ENCODE peak calls at places on chromosome 19, in six cellular contexts. T is astrocyte, U is IMR-90, N is kidney, R is left ventricle myocardium inferior, X is GM23248. Z is an unnamed sample.
A peak's percentile ranks its signal among the peaks of the same experiment; 100 is the strongest.

GRCh38 chr19:12668937-12669271 is 2.3 kb downstream of the WDR83 start:
- DNase-seq in T (peak; percentile 54), U (peak; percentile 65), N (peak; percentile 87), R (peak; percentile 49), X (peak; percentile 90), Z (peak; percentile 57)

GRCh38 chr19:5719274-5719960 is 529 bp downstream of the LONP1 start:
- DNase-seq in T (no peak), U (peak; percentile 13), N (peak; percentile 82), R (no peak), X (peak; percentile 74), Z (no peak)

GRCh38 chr19:21483589-21484170 is 21.7 kb upstream of the ZNF429 start:
- DNase-seq in T (no peak), U (no peak), N (no peak), R (peak; percentile 67), X (peak; percentile 8), Z (peak; percentile 56)

GRCh38 chr19:8877854-8878705 is 45.9 kb downstream of the MBD3L1 start:
- DNase-seq in T (no peak), U (no peak), N (no peak), R (no peak), X (no peak), Z (no peak)

GRCh38 chr19:16367269-16367683 is 42.6 kb downstream of the KLF2 start:
- DNase-seq in T (no peak), U (no peak), N (peak; percentile 61), R (no peak), X (no peak), Z (no peak)

GRCh38 chr19:29454109-29454508 is 71.7 kb upstream of the VSTM2B start:
- DNase-seq in T (no peak), U (no peak), N (no peak), R (no peak), X (no peak), Z (peak; percentile 10)

GRCh38 chr19:48635263-48635965 is 1.8 kb downstream of the DBP start:
- DNase-seq in T (no peak), U (no peak), N (peak; percentile 93), R (peak; percentile 77), X (peak; percentile 75), Z (peak; percentile 80)

GRCh38 chr19:18593367-18594095 is 4.9 kb downstream of the REX1BD start:
- DNase-seq in T (no peak), U (no peak), N (no peak), R (no peak), X (peak; percentile 46), Z (no peak)

GRCh38 chr19:18219911-18220631 is 6.2 kb downstream of the PDE4C start:
- DNase-seq in T (no peak), U (peak; percentile 33), N (no peak), R (no peak), X (no peak), Z (no peak)

GRCh38 chr19:43101950-43102349 is 19.4 kb upstream of the PSG2 start:
- DNase-seq in T (no peak), U (no peak), N (no peak), R (no peak), X (peak; percentile 29), Z (no peak)

GRCh38 chr19:53388904-53389303 is 6.0 kb upstream of the ZNF765 start:
- DNase-seq in T (no peak), U (peak; percentile 44), N (no peak), R (no peak), X (no peak), Z (no peak)

GRCh38 chr19:1851581-1852293 is 3.5 kb upstream of the REXO1 start:
- DNase-seq in T (no peak), U (no peak), N (peak; percentile 81), R (no peak), X (no peak), Z (no peak)

GRCh38 chr19:45496349-45496953 is 396 bp downstream of the RTN2 start:
- DNase-seq in T (no peak), U (no peak), N (peak; percentile 89), R (no peak), X (peak; percentile 62), Z (peak; percentile 59)

GRCh38 chr19:17236414-17236716 is 9.4 kb downstream of the NR2F6 start:
- DNase-seq in T (no peak), U (no peak), N (no peak), R (no peak), X (no peak), Z (peak; percentile 68)

GRCh38 chr19:45506246-45506990 is 861 bp upstream of the VASP start:
- DNase-seq in T (peak; percentile 81), U (peak; percentile 88), N (peak; percentile 98), R (peak; percentile 97), X (peak; percentile 96), Z (peak; percentile 98)

GRCh38 chr19:18726417-18726767 is 42.9 kb downstream of the CRTC1 start:
- DNase-seq in T (no peak), U (no peak), N (no peak), R (no peak), X (peak; percentile 12), Z (no peak)

GRCh38 chr19:15538774-15539173 is 30.4 kb downstream of the CYP4F22 start:
- DNase-seq in T (no peak), U (peak; percentile 4), N (no peak), R (no peak), X (no peak), Z (no peak)

GRCh38 chr19:47405197-47405550 is 14.2 kb downstream of the MEIS3 start:
- DNase-seq in T (no peak), U (no peak), N (no peak), R (no peak), X (no peak), Z (no peak)

GRCh38 chr19:32637480-32637879 is 37.5 kb downstream of the ANKRD27 start:
- DNase-seq in T (no peak), U (no peak), N (no peak), R (no peak), X (no peak), Z (no peak)

GRCh38 chr19:58440556-58440955 is 603 bp upstream of the ZNF132 start:
- DNase-seq in T (no peak), U (no peak), N (no peak), R (no peak), X (peak; percentile 13), Z (no peak)

GRCh38 chr19:2385053-2385721 is 25.1 kb downstream of the TMPRSS9 start:
- DNase-seq in T (peak; percentile 80), U (peak; percentile 79), N (peak; percentile 77), R (no peak), X (peak; percentile 87), Z (peak; percentile 66)

GRCh38 chr19:16160943-16161560 is 12.3 kb downstream of the CIB3 start:
- DNase-seq in T (peak; percentile 74), U (peak; percentile 87), N (no peak), R (no peak), X (peak; percentile 83), Z (peak; percentile 24)

GRCh38 chr19:38139122-38139521 is 84.9 kb downstream of the DPF1 start:
- DNase-seq in T (no peak), U (no peak), N (no peak), R (no peak), X (no peak), Z (no peak)

GRCh38 chr19:58229255-58229639 is 533 bp downstream of the ZNF544 start:
- DNase-seq in T (peak; percentile 14), U (peak; percentile 12), N (no peak), R (no peak), X (peak; percentile 65), Z (no peak)

DNA sequence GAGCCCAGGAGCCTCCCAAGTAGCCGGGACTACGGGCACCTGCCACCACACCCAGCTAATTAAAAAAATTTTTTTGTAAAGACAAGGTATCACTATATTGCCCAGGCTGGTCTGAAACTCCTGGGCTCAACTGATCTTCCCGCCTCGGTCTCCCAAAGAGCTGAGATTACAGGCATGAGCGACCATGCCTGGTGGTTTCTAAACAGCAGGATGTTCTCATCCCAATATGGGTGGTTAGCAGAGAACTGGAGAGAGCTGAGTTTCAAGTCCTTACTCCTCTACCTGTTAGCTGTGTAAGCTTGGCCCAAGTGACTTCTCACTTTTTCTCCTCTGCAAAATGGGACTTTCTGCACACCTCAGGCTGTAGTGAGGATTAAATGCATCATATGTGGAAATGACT is 8.0 kb downstream of the TMEM91 start:
- DNase-seq in T (no peak), U (no peak), N (no peak), R (no peak), X (no peak), Z (no peak)
- H3K36me3 ChIP-seq in T (peaks cover 3% of the 10 kb centered on the region), U (peaks cover 12% of the 10 kb centered on the region), N (no peaks in the 10 kb centered on the region), R (peaks cover 28% of the 10 kb centered on the region), X (no peaks in the 10 kb centered on the region), Z (no peaks in the 10 kb centered on the region)

DNA sequence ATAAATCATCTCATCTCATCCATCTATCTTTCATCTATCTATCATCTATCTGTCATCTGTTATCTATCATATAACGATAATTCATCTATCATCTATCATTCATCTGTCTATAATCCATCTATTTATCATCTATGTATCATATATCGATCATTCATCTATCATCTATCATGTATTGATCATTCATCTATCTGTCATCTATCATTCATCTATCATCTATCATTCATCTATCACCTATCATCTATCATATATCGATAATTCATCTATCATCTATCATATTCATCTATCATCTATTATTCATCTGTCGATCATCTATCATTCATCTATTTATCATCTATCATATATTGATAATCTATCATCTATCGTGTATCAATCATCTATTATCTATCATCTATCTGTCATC is 100.4 kb upstream of the ZNF492 start:
- DNase-seq in T (no peak), U (no peak), N (no peak), R (no peak), X (no peak), Z (no peak)
- H3K36me3 ChIP-seq in T (no peaks in the 10 kb centered on the region), U (no peaks in the 10 kb centered on the region), N (no peaks in the 10 kb centered on the region), R (no peaks in the 10 kb centered on the region), X (no peaks in the 10 kb centered on the region), Z (no peaks in the 10 kb centered on the region)

GRCh38 chr19:35021596-35021995 is 8.7 kb upstream of the SCN1B start:
- DNase-seq in T (no peak), U (no peak), N (no peak), R (no peak), X (no peak), Z (no peak)
- H3K36me3 ChIP-seq in T (peaks cover 2% of the 10 kb centered on the region), U (peaks cover 81% of the 10 kb centered on the region), N (peaks cover 39% of the 10 kb centered on the region), R (peaks cover 94% of the 10 kb centered on the region), X (no peaks in the 10 kb centered on the region), Z (no peaks in the 10 kb centered on the region)

GRCh38 chr19:10802479-10802878 is 33.5 kb downstream of the TMED1 start:
- DNase-seq in T (no peak), U (no peak), N (no peak), R (no peak), X (no peak), Z (no peak)
- H3K36me3 ChIP-seq in T (peaks cover 19% of the 10 kb centered on the region), U (peaks cover 72% of the 10 kb centered on the region), N (peaks cover 51% of the 10 kb centered on the region), R (peaks cover 98% of the 10 kb centered on the region), X (peaks cover 10% of the 10 kb centered on the region), Z (peaks cover 39% of the 10 kb centered on the region)

DNA sequence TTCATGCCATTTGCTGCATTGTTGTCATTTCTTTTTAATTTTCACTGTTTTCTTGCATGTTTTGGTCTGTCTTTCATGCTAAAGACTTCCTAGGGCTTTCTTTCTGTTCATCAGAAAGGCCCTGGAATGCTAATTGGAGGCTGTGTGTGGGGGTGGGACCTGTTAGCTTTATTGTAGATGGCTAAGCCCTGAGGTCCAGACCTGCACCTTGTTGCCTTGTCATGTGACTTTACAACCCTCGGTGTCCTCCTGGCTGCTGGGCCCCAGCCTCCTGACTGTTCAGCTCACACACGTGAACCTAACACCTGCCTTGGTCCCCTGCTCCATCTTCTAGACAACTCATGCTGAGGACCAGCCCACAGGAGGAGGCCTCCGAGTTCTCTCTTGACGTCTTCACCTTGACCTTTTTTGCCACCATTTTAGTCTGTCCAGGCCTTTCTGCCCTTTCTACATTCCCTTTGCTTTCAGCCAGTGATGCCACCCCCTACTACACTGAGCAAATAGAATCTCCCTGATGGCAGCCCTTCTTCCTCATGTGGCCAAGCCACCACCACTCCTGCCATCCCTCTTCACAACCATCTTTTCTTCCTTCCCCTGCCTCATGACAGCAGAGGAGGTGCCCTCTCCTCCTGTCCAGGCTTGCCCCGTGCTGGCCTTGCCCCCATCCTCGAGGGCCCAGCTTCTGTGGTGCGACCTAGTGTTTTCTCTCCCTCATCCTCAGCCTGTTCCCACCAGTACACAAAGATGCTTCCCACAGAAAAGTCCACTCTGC is 41.4 kb upstream of the GPI start:
- DNase-seq in T (no peak), U (no peak), N (no peak), R (no peak), X (no peak), Z (no peak)
- H3K36me3 ChIP-seq in T (peaks cover 6% of the 10 kb centered on the region), U (peaks cover 22% of the 10 kb centered on the region), N (peaks cover 40% of the 10 kb centered on the region), R (peaks cover 72% of the 10 kb centered on the region), X (peaks cover 11% of the 10 kb centered on the region), Z (peaks cover 6% of the 10 kb centered on the region)

Z was measured in colonic mucosa.